ENCODE peak calls at places on chromosomes 3 and 15, in six cellular contexts. P, R, M, G, X and U are unnamed samples.

GRCh38 chr3:158267015-158267414 is 157.1 kb downstream of the RSRC1 start:
- DNase-seq in P (peak), R (no peak), M (peak), G (no peak), X (no peak), U (no peak)

GRCh38 chr3:127670761-127671522 is 1.8 kb upstream of the ABTB1 start:
- DNase-seq in P (no peak), R (no peak), M (no peak), G (no peak), X (no peak), U (no peak)

GRCh38 chr3:167209011-167209410 is 171.1 kb downstream of the ZBBX start:
- DNase-seq in P (no peak), R (no peak), M (no peak), G (no peak), X (no peak), U (no peak)

GRCh38 chr15:74375303-74375693 is 7.9 kb upstream of the CYP11A1 start:
- DNase-seq in P (peak), R (peak), M (peak), G (peak), X (peak), U (peak)

GRCh38 chr15:57328479-57329250 is 47.6 kb upstream of the CGNL1 start:
- DNase-seq in P (no peak), R (no peak), M (peak), G (no peak), X (no peak), U (no peak)

GRCh38 chr3:114709102-114709501 is 415.3 kb downstream of the TIGIT start:
- DNase-seq in P (peak), R (no peak), M (no peak), G (no peak), X (no peak), U (no peak)

GRCh38 chr3:72999971-73000370 is 3.4 kb downstream of the PPP4R2 start:
- DNase-seq in P (no peak), R (no peak), M (no peak), G (no peak), X (no peak), U (no peak)

GRCh38 chr3:98980915-98981596 is 79.6 kb upstream of the DCBLD2 start:
- DNase-seq in P (peak), R (no peak), M (peak), G (peak), X (no peak), U (no peak)

GRCh38 chr15:45121706-45122417 is 7.7 kb downstream of the DUOXA2 start:
- DNase-seq in P (peak), R (no peak), M (peak), G (no peak), X (no peak), U (no peak)

GRCh38 chr3:132417695-132418520 is 606 bp downstream of the DNAJC13 start:
- DNase-seq in P (peak), R (peak), M (peak), G (peak), X (peak), U (peak)

GRCh38 chr3:44074181-44074580 is 167.5 kb upstream of the TOPAZ1 start:
- DNase-seq in P (no peak), R (no peak), M (no peak), G (no peak), X (no peak), U (no peak)

GRCh38 chr3:188003188-188004171 is 150.5 kb upstream of the LPP start:
- DNase-seq in P (no peak), R (no peak), M (no peak), G (no peak), X (no peak), U (no peak)

GRCh38 chr3:124118397-124118796 is 126.5 kb upstream of the ROPN1 start:
- DNase-seq in P (peak), R (no peak), M (no peak), G (no peak), X (no peak), U (no peak)

GRCh38 chr15:41774873-41775417 is 661 bp downstream of the MAPKBP1 start:
- DNase-seq in P (no peak), R (no peak), M (no peak), G (no peak), X (no peak), U (no peak)

GRCh38 chr3:189772584-189772983 is 141.4 kb downstream of the TP63 start:
- DNase-seq in P (peak), R (no peak), M (no peak), G (no peak), X (no peak), U (no peak)

GRCh38 chr3:109382573-109382972 is 45.2 kb upstream of the DPPA4 start:
- DNase-seq in P (no peak), R (no peak), M (no peak), G (no peak), X (no peak), U (no peak)

GRCh38 chr3:13624021-13624420 is 75.1 kb downstream of the FBLN2 start:
- DNase-seq in P (no peak), R (no peak), M (no peak), G (no peak), X (no peak), U (no peak)

GRCh38 chr3:173473237-173473636 is 75.7 kb downstream of the NLGN1 start:
- DNase-seq in P (no peak), R (no peak), M (no peak), G (no peak), X (no peak), U (no peak)

GRCh38 chr3:167733961-167734497 is 663 bp downstream of the PDCD10 start:
- DNase-seq in P (peak), R (no peak), M (peak), G (no peak), X (no peak), U (no peak)

GRCh38 chr3:184145120-184145524 is 10.0 kb downstream of the EIF2B5 start:
- DNase-seq in P (peak), R (peak), M (peak), G (no peak), X (no peak), U (no peak)